ENCODE peak calls at places on chromosomes 16 and 17, in four cellular contexts. M is CD4-positive, alpha-beta T cell; B is ovary; R is OCI-LY7. D is an unnamed sample. For H3K9me3, the result is how much of the 10 kb centered on the place peaks cover.

GRCh38 chr16:82633964-82634600 is 7.3 kb downstream of the CDH13 start:
- DNase-seq in M (no peak), R (no peak), B (no peak), D (no peak)

GRCh38 chr16:27237229-27238015 is 31.1 kb downstream of the NSMCE1 start:
- DNase-seq in B (no peak), R (peak), M (no peak), D (no peak)

GRCh38 chr16:27762441-27762840 is 212.5 kb downstream of the KATNIP start:
- DNase-seq in M (no peak), B (no peak), R (no peak), D (no peak)

GRCh38 chr16:83310816-83311215 is 497.0 kb upstream of the HSBP1 start:
- DNase-seq in R (no peak), B (no peak), M (no peak), D (no peak)

GRCh38 chr17:40451420-40451819 is 8.2 kb downstream of the IGFBP4 start:
- DNase-seq in M (no peak), B (peak), R (no peak), D (no peak)

GRCh38 chr17:17926036-17926435 is 46.2 kb downstream of the TOM1L2 start:
- DNase-seq in B (no peak), M (no peak), R (no peak), D (no peak)

GRCh38 chr17:82468692-82469091 is 10.2 kb downstream of the NARF start:
- DNase-seq in R (no peak), B (no peak), M (no peak), D (no peak)

GRCh38 chr17:59355695-59356323 is 24.4 kb downstream of the YPEL2 start:
- DNase-seq in R (no peak), M (no peak), B (no peak), D (peak)

GRCh38 chr17:57507828-57508227 is 237.3 kb downstream of the CCDC182 start:
- DNase-seq in B (peak), R (no peak), M (no peak), D (no peak)

GRCh38 chr16:19115148-19116021 is 1.6 kb downstream of the ITPRIPL2 start:
- DNase-seq in M (no peak), R (no peak), B (no peak), D (no peak)

DNA sequence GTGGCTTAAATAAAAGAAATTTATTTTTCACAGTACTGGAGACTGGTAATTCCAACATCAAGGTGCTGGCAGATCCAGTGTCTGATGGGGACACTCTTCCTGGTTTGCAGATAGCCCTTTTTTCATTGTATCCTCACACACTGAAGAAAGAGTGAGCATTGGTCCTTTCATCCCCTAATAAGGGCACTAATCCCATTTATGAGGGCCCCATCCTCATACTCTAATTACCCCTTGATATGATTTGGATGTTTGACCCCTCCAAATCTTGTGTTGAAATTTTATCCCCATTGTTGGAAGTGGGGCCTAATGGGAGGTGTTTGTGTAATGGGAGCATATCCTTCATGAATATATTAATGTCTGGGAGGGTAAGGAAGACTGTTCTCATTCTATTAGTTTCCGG is 9.4 kb upstream of the FAM20A start:
- DNase-seq in M (no peak), R (no peak), B (no peak), D (no peak)
- H3K9me3 ChIP-seq in M (under half), R (under half), B (under half), D (under half)

GRCh38 chr17:5181509-5182305 is 10.0 kb downstream of the ZNF594 start:
- DNase-seq in B (no peak), M (no peak), R (no peak), D (no peak)

GRCh38 chr17:5183410-5183793 is 8.3 kb downstream of the ZNF594 start:
- DNase-seq in B (no peak), M (no peak), R (no peak), D (no peak)

GRCh38 chr17:5179003-5179402 is 12.7 kb downstream of the ZNF594 start:
- DNase-seq in B (no peak), M (no peak), R (no peak), D (no peak)

GRCh38 chr17:5184284-5184683 is 7.4 kb downstream of the ZNF594 start:
- DNase-seq in B (no peak), R (no peak), M (no peak), D (no peak)

GRCh38 chr17:5182597-5183409 is 8.9 kb downstream of the ZNF594 start:
- DNase-seq in R (no peak), B (no peak), M (no peak), D (no peak)
- H3K9me3 ChIP-seq in R (under half), B (half or more), M (half or more), D (under half)

GRCh38 chr16:35751191-35751941 is 2292.0 kb downstream of the TP53TG3F start:
- DNase-seq in R (no peak), B (no peak), M (no peak), D (no peak)

GRCh38 chr16:35752012-35752772 is 2292.8 kb downstream of the TP53TG3F start:
- DNase-seq in M (no peak), R (no peak), B (no peak), D (no peak)

GRCh38 chr16:35752773-35753558 is 2293.6 kb downstream of the TP53TG3F start:
- DNase-seq in M (no peak), B (no peak), R (no peak), D (no peak)

GRCh38 chr16:35754391-35755369 is 2295.3 kb downstream of the TP53TG3F start:
- DNase-seq in R (no peak), M (no peak), B (no peak), D (no peak)

GRCh38 chr16:35753559-35754390 is 2294.4 kb downstream of the TP53TG3F start:
- DNase-seq in M (no peak), R (no peak), B (no peak), D (no peak)
- H3K9me3 ChIP-seq in M (under half), R (under half), B (under half), D (under half)

DNA sequence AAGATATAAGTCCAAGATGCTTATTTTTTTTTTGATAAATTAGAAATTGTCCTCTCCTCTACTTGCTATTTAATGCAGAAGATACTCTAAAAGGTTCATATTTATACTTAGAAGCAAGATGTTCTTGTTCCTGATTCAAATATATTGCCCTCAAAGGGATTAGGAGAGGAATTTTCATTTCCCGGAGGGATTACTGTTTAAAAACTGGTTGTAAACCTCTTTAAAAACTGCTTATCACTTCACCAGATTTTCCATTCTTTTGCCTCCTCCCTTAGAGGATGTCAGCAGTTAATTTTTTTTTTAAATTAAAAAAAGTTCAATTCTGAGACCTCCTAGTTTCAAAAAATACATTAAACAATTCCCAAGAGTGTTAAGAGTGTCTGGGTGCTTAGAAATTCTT is 2.8 kb downstream of the TENT4B start:
- DNase-seq in B (no peak), M (no peak), R (no peak), D (no peak)
- H3K9me3 ChIP-seq in B (under half), M (under half), R (under half), D (under half)

GRCh38 chr17:70920416-70920815 is 751.1 kb downstream of the KCNJ2 start:
- DNase-seq in R (no peak), M (no peak), B (no peak), D (no peak)
- H3K9me3 ChIP-seq in R (under half), M (under half), B (under half), D (under half)